ENCODE peak calls at places on chromosomes 5 and 9, in five cellular contexts. X is esophagus squamous epithelium; W is LoVo; R is MV-4-11; M is CD8-positive, alpha-beta memory T cell. E is an unnamed sample.

GRCh38 chr9:25654417-25654816 is 23.8 kb downstream of the TUSC1 start:
- DNase-seq in M (no peak), W (no peak), R (no peak), X (no peak), E (no peak)

GRCh38 chr9:90102292-90102901 is 497.6 kb downstream of the GADD45G start:
- DNase-seq in M (peak; percentile 60), W (peak; percentile 84), X (peak; percentile 17), R (peak; percentile 76), E (peak; percentile 61)

GRCh38 chr5:163172540-163173337 is 264.7 kb upstream of the CCNG1 start:
- DNase-seq in X (no peak), R (no peak), M (no peak), W (no peak), E (no peak)

GRCh38 chr5:12277504-12278192 is 373.4 kb upstream of the CTNND2 start:
- DNase-seq in R (no peak), M (no peak), W (no peak), X (no peak), E (no peak)

GRCh38 chr5:140220698-140221064 is 45.7 kb downstream of the CYSTM1 start:
- DNase-seq in R (no peak), M (no peak), X (no peak), W (no peak), E (no peak)

GRCh38 chr9:127586537-127586936 is 25.5 kb upstream of the STXBP1 start:
- DNase-seq in W (peak; percentile 77), X (no peak), M (peak; percentile 48), R (peak; percentile 44), E (peak; percentile 47)

GRCh38 chr5:138967806-138968448 is 92.8 kb upstream of the LRRTM2 start:
- DNase-seq in W (peak; percentile 76), X (no peak), M (no peak), R (no peak), E (no peak)

GRCh38 chr5:72525816-72526215 is 18.6 kb upstream of the ZNF366 start:
- DNase-seq in R (peak; percentile 84), M (no peak), W (no peak), X (no peak), E (no peak)

GRCh38 chr5:79697222-79698164 is 7.9 kb downstream of the CMYA5 start:
- DNase-seq in R (peak; percentile 89), X (no peak), W (no peak), M (no peak), E (no peak)

GRCh38 chr5:77563475-77563874 is 71.4 kb upstream of the WDR41 start:
- DNase-seq in M (no peak), W (no peak), R (no peak), X (no peak), E (no peak)

GRCh38 chr5:141343953-141344463 is 379 bp downstream of the PCDHGA3 start:
- DNase-seq in X (no peak), R (no peak), M (no peak), W (no peak), E (no peak)

GRCh38 chr5:107966216-107966615 is 295.5 kb upstream of the EFNA5 start:
- DNase-seq in W (no peak), M (no peak), R (no peak), X (no peak), E (no peak)

GRCh38 chr9:93468763-93469456 is 15.5 kb upstream of the FAM120AOS start:
- DNase-seq in M (no peak), W (peak; percentile 57), R (no peak), X (no peak), E (no peak)

GRCh38 chr9:69649566-69650260 is 22.5 kb downstream of the APBA1 start:
- DNase-seq in W (no peak), M (no peak), R (no peak), X (no peak), E (no peak)

GRCh38 chr9:104075801-104076753 is 18.0 kb upstream of the SMC2 start:
- DNase-seq in M (no peak), W (no peak), R (peak; percentile 55), X (no peak), E (no peak)

GRCh38 chr5:38925154-38925925 is 79.5 kb downstream of the OSMR start:
- DNase-seq in M (no peak), R (no peak), W (no peak), X (no peak), E (no peak)

GRCh38 chr9:113293285-113293874 is 9.8 kb downstream of the RNF183 start:
- DNase-seq in R (no peak), X (no peak), W (no peak), M (no peak), E (no peak)

GRCh38 chr9:130327070-130327780 is 61.7 kb downstream of the HMCN2 start:
- DNase-seq in W (no peak), R (no peak), X (no peak), M (no peak), E (no peak)

GRCh38 chr5:145176041-145176440 is 659.1 kb downstream of the PRELID2 start:
- DNase-seq in M (no peak), R (no peak), X (no peak), W (no peak), E (no peak)

GRCh38 chr9:135487281-135488012 is 7.9 kb downstream of the PPP1R26 start:
- DNase-seq in R (no peak), W (no peak), X (no peak), M (no peak), E (no peak)

GRCh38 chr5:72908666-72909065 is 47.2 kb upstream of the FCHO2 start:
- DNase-seq in M (no peak), R (no peak), W (no peak), X (no peak), E (no peak)

GRCh38 chr9:96867282-96867814 is 13.0 kb upstream of the ZNF782 start:
- DNase-seq in X (no peak), R (no peak), M (no peak), W (peak; percentile 18), E (no peak)

GRCh38 chr9:137756045-137756744 is 121.4 kb upstream of the CACNA1B start:
- DNase-seq in M (no peak), R (no peak), W (no peak), X (no peak), E (no peak)